ENCODE peak calls at places on chromosomes 1 and 21, in eight cellular contexts. J is CD8-positive, alpha-beta T cell; B is dorsolateral prefrontal cortex; F is right atrium auricular region; L is brain microvascular endothelial cell; T is HFFc6; M is sigmoid colon; O is activated CD8-positive, alpha-beta T cell treated with anti-CD3 and anti-CD28 coated beads for 36 hours. A is an unnamed sample.

GRCh38 chr1:160116277-160117147 is 953 bp downstream of the ATP1A2 start:
- DNase-seq in J (no peak), B (peak; percentile 55), F (no peak), L (no peak), T (peak; percentile 57), M (no peak), O (no peak), A (no peak)

GRCh38 chr1:44108241-44108640 is 10.4 kb upstream of the KLF17 start:
- DNase-seq in J (no peak), B (no peak), F (no peak), L (no peak), T (peak; percentile 18), M (no peak), O (no peak), A (no peak)

GRCh38 chr1:79716481-79716880 is 710.0 kb upstream of the ADGRL4 start:
- DNase-seq in J (no peak), B (no peak), F (no peak), L (peak; percentile 9), T (peak; percentile 41), M (no peak), O (no peak), A (no peak)

GRCh38 chr1:117143172-117143571 is 21.6 kb upstream of the TRIM45 start:
- DNase-seq in J (no peak), B (no peak), F (no peak), L (no peak), T (no peak), M (no peak), O (no peak), A (no peak)

GRCh38 chr1:34488058-34488457 is 266.8 kb upstream of the GJB5 start:
- DNase-seq in J (no peak), B (no peak), F (no peak), L (no peak), T (no peak), M (no peak), O (no peak), A (no peak)

GRCh38 chr1:43979528-43980254 is 681 bp downstream of the B4GALT2 start:
- DNase-seq in J (no peak), B (peak; percentile 39), F (no peak), L (peak; percentile 35), T (peak; percentile 43), M (no peak), O (peak; percentile 48), A (peak; percentile 35)

GRCh38 chr1:65195495-65196417 is 47.8 kb downstream of the AK4 start:
- DNase-seq in J (no peak), B (peak; percentile 36), F (no peak), L (peak; percentile 82), T (peak; percentile 33), M (no peak), O (no peak), A (no peak)

GRCh38 chr21:34930971-34931370 is 118.1 kb downstream of the RUNX1 start:
- DNase-seq in J (no peak), B (no peak), F (no peak), L (peak; percentile 73), T (peak; percentile 48), M (no peak), O (no peak), A (no peak)

GRCh38 chr1:150293433-150294253 is at the start of gene MRPS21:
- DNase-seq in J (peak; percentile 84), B (peak; percentile 94), F (peak; percentile 93), L (peak; percentile 91), T (peak; percentile 86), M (peak; percentile 96), O (peak; percentile 94), A (peak; percentile 73)

GRCh38 chr1:63603810-63604209 is 10.6 kb downstream of the PGM1 start:
- DNase-seq in J (no peak), B (no peak), F (no peak), L (no peak), T (peak; percentile 4), M (no peak), O (no peak), A (no peak)

GRCh38 chr1:938711-939504 is 15.2 kb downstream of the SAMD11 start:
- DNase-seq in J (no peak), B (no peak), F (no peak), L (no peak), T (no peak), M (no peak), O (no peak), A (no peak)

GRCh38 chr1:38250356-38250755 is 203.8 kb upstream of the POU3F1 start:
- DNase-seq in J (no peak), B (no peak), F (no peak), L (peak; percentile 0), T (no peak), M (no peak), O (no peak), A (no peak)

GRCh38 chr1:178694923-178695525 is 30.0 kb upstream of the RALGPS2 start:
- DNase-seq in J (no peak), B (no peak), F (no peak), L (no peak), T (no peak), M (no peak), O (no peak), A (no peak)

GRCh38 chr1:214123061-214123784 is 135.4 kb downstream of the PROX1 start:
- DNase-seq in J (no peak), B (peak; percentile 51), F (no peak), L (peak; percentile 38), T (peak; percentile 50), M (no peak), O (peak; percentile 15), A (peak; percentile 22)

GRCh38 chr1:228867951-228868730 is 132.9 kb downstream of the RHOU start:
- DNase-seq in J (no peak), B (no peak), F (no peak), L (no peak), T (no peak), M (no peak), O (no peak), A (no peak)

GRCh38 chr1:220577926-220578325 is 50.0 kb downstream of the MARK1 start:
- DNase-seq in J (no peak), B (no peak), F (no peak), L (no peak), T (no peak), M (no peak), O (no peak), A (no peak)

GRCh38 chr1:235128453-235129328 is at the start of gene TOMM20:
- DNase-seq in J (peak; percentile 96), B (peak; percentile 96), F (peak; percentile 98), L (peak; percentile 97), T (peak; percentile 98), M (peak; percentile 99), O (peak; percentile 97), A (peak; percentile 88)
- TF ChIP-seq CTCF in J (no peak), B (peak; percentile 43), F (no peak), L (peak; percentile 19), T (peak; percentile 26), M (no peak), O (no peak), A (no peak)

DNA sequence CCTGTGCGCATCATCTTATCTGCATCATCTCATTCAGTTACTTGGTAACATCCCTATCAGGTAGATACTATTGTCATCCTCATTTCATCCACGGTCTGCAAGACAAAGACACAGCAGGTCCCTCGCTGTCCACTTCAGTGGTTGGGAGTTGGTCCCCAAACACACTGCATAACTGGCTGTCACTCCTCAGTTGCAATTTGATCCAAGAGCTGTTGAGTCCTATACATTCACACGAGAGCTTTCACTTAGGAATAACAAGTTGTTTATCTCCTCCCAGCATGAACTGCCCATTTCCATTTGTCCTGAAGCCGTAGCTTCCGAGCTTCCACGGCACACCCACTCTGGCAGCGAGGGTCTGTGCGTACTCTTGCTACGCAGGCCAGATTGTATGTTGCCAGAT is 472.0 kb downstream of the CAMTA1 start:
- DNase-seq in J (no peak), B (no peak), F (no peak), L (no peak), T (no peak), M (no peak), O (no peak), A (no peak)
- TF ChIP-seq CTCF in J (no peak), B (no peak), F (no peak), L (no peak), T (no peak), M (no peak), O (no peak), A (no peak)

GRCh38 chr1:41662061-41662655 is 177.7 kb upstream of the EDN2 start:
- DNase-seq in J (peak; percentile 73), B (no peak), F (peak; percentile 81), L (peak; percentile 55), T (peak; percentile 64), M (peak; percentile 84), O (peak; percentile 88), A (peak; percentile 50)

GRCh38 chr1:41662656-41663437 is 178.4 kb upstream of the EDN2 start:
- DNase-seq in J (peak; percentile 41), B (no peak), F (peak; percentile 82), L (peak; percentile 46), T (peak; percentile 83), M (peak; percentile 79), O (peak; percentile 64), A (peak; percentile 40)

GRCh38 chr1:41659903-41660302 is 175.4 kb upstream of the EDN2 start:
- DNase-seq in J (no peak), B (no peak), F (no peak), L (no peak), T (no peak), M (peak; percentile 2), O (no peak), A (no peak)

GRCh38 chr1:41660570-41661427 is 176.3 kb upstream of the EDN2 start:
- DNase-seq in J (no peak), B (no peak), F (no peak), L (no peak), T (no peak), M (no peak), O (no peak), A (no peak)

DNA sequence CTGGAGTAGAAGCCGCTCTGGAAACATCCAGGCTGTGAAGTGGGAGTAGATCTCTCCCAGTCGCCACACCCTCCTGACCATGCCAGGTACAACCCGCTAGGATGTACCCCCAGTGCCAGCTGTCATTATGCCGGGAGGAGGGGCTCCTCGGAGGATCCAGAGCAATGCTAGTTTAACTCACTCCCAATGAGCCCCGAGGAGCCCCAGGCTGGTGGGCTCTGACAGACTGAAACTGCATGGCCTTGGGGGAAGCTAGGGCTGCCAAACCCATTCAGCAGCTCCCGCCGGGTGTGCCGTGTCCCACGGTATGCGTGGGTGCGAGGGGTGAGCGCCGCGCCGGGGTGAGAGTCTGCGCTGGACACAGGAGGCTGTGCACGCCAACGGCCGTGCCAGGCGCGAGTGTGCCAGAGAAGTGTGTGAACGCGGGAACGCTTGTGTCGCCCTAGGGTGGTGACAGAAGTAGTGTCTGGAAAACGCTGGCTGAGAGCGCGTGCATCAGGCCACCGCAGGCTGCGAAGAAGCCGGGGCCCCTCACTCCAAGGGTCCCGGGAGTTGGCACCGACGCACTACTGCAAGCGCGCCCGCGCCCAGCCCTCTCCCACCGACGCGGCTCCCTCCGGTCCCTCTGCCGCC is 177.1 kb upstream of the EDN2 start:
- DNase-seq in J (no peak), B (no peak), F (no peak), L (no peak), T (no peak), M (no peak), O (peak; percentile 46), A (no peak)
- TF ChIP-seq CTCF in J (no peak), B (no peak), F (no peak), L (no peak), T (peak; percentile 8), M (no peak), O (no peak), A (no peak)

GRCh38 chr1:12244078-12244477 is 14.2 kb downstream of the VPS13D start:
- DNase-seq in J (no peak), B (no peak), F (no peak), L (no peak), T (no peak), M (no peak), O (peak; percentile 31), A (no peak)
- TF ChIP-seq CTCF in J (peak; percentile 21), B (no peak), F (no peak), L (peak; percentile 65), T (peak; percentile 62), M (no peak), O (peak; percentile 54), A (peak; percentile 50)

GRCh38 chr1:119316870-119317416 is 51.6 kb upstream of the HAO2 start:
- DNase-seq in J (no peak), B (no peak), F (no peak), L (no peak), T (no peak), M (no peak), O (no peak), A (no peak)
- TF ChIP-seq CTCF in J (no peak), B (no peak), F (no peak), L (peak; percentile 42), T (peak; percentile 16), M (no peak), O (no peak), A (no peak)